ENCODE peak calls at places on chromosomes 16 and 17, in nine cellular contexts. P is Calu3; X is CD8-positive, alpha-beta memory T cell; F is NCI-H1436 treated with DMSO at 0.1 percent for 48 hours; O is activated T-cell treated with anti-CD3 and anti-CD28 coated beads, Interleukin-2, amount 50 U/mL, for 72 hours; L is progenitor cell of endocrine pancreas; Q is fibroblast of the aortic adventitia; M is tibial artery; V is activated naive CD4-positive, alpha-beta T cell. W is an unnamed sample.

GRCh38 chr17:63998050-63998720 is at the start of gene PRR29:
- DNase-seq in Q (peak; percentile 54), L (peak; percentile 70), P (peak; percentile 70), M (no peak), X (peak; percentile 88), V (peak; percentile 23), O (peak; percentile 79), F (no peak), W (peak; percentile 66)

GRCh38 chr17:78925662-78926555 is 722 bp upstream of the TIMP2 start:
- DNase-seq in X (no peak), Q (peak; percentile 89), V (no peak), F (no peak), M (peak; percentile 95), P (no peak), L (no peak), O (no peak), W (peak; percentile 68)

GRCh38 chr17:57532966-57533365 is 212.1 kb downstream of the CCDC182 start:
- DNase-seq in P (no peak), V (no peak), X (no peak), L (no peak), O (no peak), F (no peak), Q (no peak), M (no peak), W (no peak)

GRCh38 chr16:1323296-1324239 is 9.9 kb upstream of the BAIAP3 start:
- DNase-seq in L (no peak), P (no peak), V (no peak), F (no peak), X (no peak), O (no peak), Q (no peak), M (no peak), W (peak; percentile 76)

GRCh38 chr16:11588321-11589244 is 1.9 kb upstream of the LITAF start:
- DNase-seq in Q (no peak), P (no peak), O (no peak), M (no peak), V (no peak), L (no peak), X (no peak), F (no peak), W (no peak)

GRCh38 chr16:16120382-16121184 is 102.7 kb downstream of the ABCC6 start:
- DNase-seq in P (no peak), M (no peak), O (no peak), X (no peak), F (no peak), Q (peak; percentile 19), V (no peak), L (no peak), W (peak; percentile 83)

GRCh38 chr17:72358465-72358864 is 237.6 kb downstream of the SOX9 start:
- DNase-seq in F (no peak), X (no peak), Q (peak; percentile 91), L (no peak), M (no peak), V (no peak), O (no peak), P (peak; percentile 22), W (no peak)

GRCh38 chr17:82820278-82821251 is 19.3 kb downstream of the ZNF750 start:
- DNase-seq in X (no peak), V (no peak), L (no peak), F (no peak), M (no peak), Q (no peak), P (no peak), O (no peak), W (no peak)

GRCh38 chr17:77374170-77374936 is 233.6 kb downstream of the SEC14L1 start:
- DNase-seq in F (no peak), P (no peak), M (peak; percentile 88), V (no peak), O (peak; percentile 82), L (peak; percentile 73), X (peak; percentile 85), Q (peak; percentile 90), W (peak; percentile 73)

GRCh38 chr17:4485676-4486646 is 12.7 kb upstream of the SPNS2 start:
- DNase-seq in Q (no peak), L (no peak), M (no peak), O (peak; percentile 59), V (peak; percentile 25), P (no peak), F (no peak), X (peak; percentile 63), W (no peak)

GRCh38 chr16:23286131-23286532 is 16.0 kb upstream of the SCNN1B start:
- DNase-seq in F (no peak), P (no peak), Q (peak; percentile 15), O (peak; percentile 5), X (no peak), L (no peak), M (no peak), V (no peak), W (no peak)

GRCh38 chr17:80870401-80870800 is 121.2 kb upstream of the CHMP6 start:
- DNase-seq in L (no peak), F (no peak), V (no peak), P (no peak), M (no peak), X (peak; percentile 41), Q (no peak), O (peak; percentile 45), W (no peak)

GRCh38 chr16:79066621-79067020 is 533.9 kb downstream of the MAF start:
- DNase-seq in P (no peak), F (peak; percentile 90), L (no peak), M (no peak), X (no peak), V (no peak), O (no peak), Q (no peak), W (no peak)

GRCh38 chr16:86827521-86827920 is 249.2 kb downstream of the FOXL1 start:
- DNase-seq in Q (no peak), X (no peak), L (no peak), O (no peak), V (no peak), P (no peak), M (no peak), F (no peak), W (no peak)

GRCh38 chr16:10694306-10694705 is 424 bp downstream of the TEKT5 start:
- DNase-seq in Q (no peak), F (no peak), X (no peak), M (no peak), P (no peak), V (no peak), L (no peak), O (no peak), W (no peak)

GRCh38 chr16:75032655-75033054 is 33.8 kb downstream of the ZNRF1 start:
- DNase-seq in O (no peak), L (no peak), V (no peak), X (no peak), M (no peak), P (no peak), Q (no peak), F (no peak), W (no peak)

GRCh38 chr16:22318690-22319358 is 21.6 kb downstream of the POLR3E start:
- DNase-seq in P (peak; percentile 78), F (no peak), X (peak; percentile 74), O (peak; percentile 73), Q (peak; percentile 25), M (no peak), V (peak; percentile 23), L (no peak), W (no peak)

GRCh38 chr16:83308414-83308813 is 499.4 kb upstream of the HSBP1 start:
- DNase-seq in X (no peak), Q (peak; percentile 34), V (no peak), O (no peak), L (no peak), F (no peak), P (no peak), M (no peak), W (no peak)

GRCh38 chr16:54287018-54287757 is 601 bp upstream of the IRX3 start:
- DNase-seq in O (no peak), Q (no peak), V (no peak), M (no peak), X (no peak), L (no peak), P (no peak), F (no peak), W (no peak)

GRCh38 chr17:83053021-83053778 is 26.2 kb upstream of the METRNL start:
- DNase-seq in P (no peak), O (no peak), F (no peak), L (no peak), X (no peak), Q (peak; percentile 14), M (no peak), V (no peak), W (no peak)

GRCh38 chr17:42577532-42578281 is at the start of gene PSMC3IP:
- DNase-seq in P (peak; percentile 98), F (peak; percentile 89), X (peak; percentile 93), Q (peak; percentile 93), O (peak; percentile 96), V (peak; percentile 83), L (peak; percentile 81), M (peak; percentile 96), W (peak; percentile 96)

W was measured in Ammon's horn.